ENCODE peak calls at places on chromosome 12, in seven cellular contexts. One of them, this sample, is unnamed. For H3K4me1 and H3K36me3, the result is how much of the 10 kb centered on the place peaks cover.

GRCh38 chr12:4050340-4050739 is 177.1 kb upstream of the PARP11 start:
- DNase-seq in fibroblast of lung: no peak
- DNase-seq in upper lobe of right lung: no peak
- DNase-seq in esophagus squamous epithelium: no peak
- DNase-seq in uterus: no peak
- DNase-seq in CD8-positive, alpha-beta memory T cell: no peak
- DNase-seq in heart right ventricle: no peak
- DNase-seq in this sample: no peak

GRCh38 chr12:93041416-93041815 is 112.3 kb upstream of the EEA1 start:
- DNase-seq in fibroblast of lung: no peak
- DNase-seq in upper lobe of right lung: no peak
- DNase-seq in esophagus squamous epithelium: no peak
- DNase-seq in uterus: no peak
- DNase-seq in CD8-positive, alpha-beta memory T cell: no peak
- DNase-seq in heart right ventricle: no peak
- DNase-seq in this sample: no peak

GRCh38 chr12:82407481-82407880 is 49.2 kb downstream of the METTL25 start:
- DNase-seq in fibroblast of lung: no peak
- DNase-seq in upper lobe of right lung: no peak
- DNase-seq in esophagus squamous epithelium: no peak
- DNase-seq in uterus: no peak
- DNase-seq in CD8-positive, alpha-beta memory T cell: no peak
- DNase-seq in heart right ventricle: no peak
- DNase-seq in this sample: no peak

GRCh38 chr12:76455582-76456345 is 103.8 kb downstream of the OSBPL8 start:
- DNase-seq in fibroblast of lung: peak
- DNase-seq in upper lobe of right lung: no peak
- DNase-seq in esophagus squamous epithelium: no peak
- DNase-seq in uterus: no peak
- DNase-seq in CD8-positive, alpha-beta memory T cell: no peak
- DNase-seq in heart right ventricle: no peak
- DNase-seq in this sample: no peak

GRCh38 chr12:46303039-46303666 is 34.3 kb upstream of the SLC38A1 start:
- DNase-seq in fibroblast of lung: peak
- DNase-seq in upper lobe of right lung: no peak
- DNase-seq in esophagus squamous epithelium: no peak
- DNase-seq in uterus: no peak
- DNase-seq in CD8-positive, alpha-beta memory T cell: peak
- DNase-seq in heart right ventricle: no peak
- DNase-seq in this sample: no peak

GRCh38 chr12:1083888-1084262 is 92.9 kb downstream of the ERC1 start:
- DNase-seq in fibroblast of lung: peak
- DNase-seq in upper lobe of right lung: no peak
- DNase-seq in esophagus squamous epithelium: no peak
- DNase-seq in uterus: no peak
- DNase-seq in CD8-positive, alpha-beta memory T cell: no peak
- DNase-seq in heart right ventricle: no peak
- DNase-seq in this sample: no peak

GRCh38 chr12:89829434-89829975 is 120.9 kb upstream of the ATP2B1 start:
- DNase-seq in fibroblast of lung: no peak
- DNase-seq in upper lobe of right lung: no peak
- DNase-seq in esophagus squamous epithelium: no peak
- DNase-seq in uterus: no peak
- DNase-seq in CD8-positive, alpha-beta memory T cell: no peak
- DNase-seq in heart right ventricle: no peak
- DNase-seq in this sample: no peak

GRCh38 chr12:101619868-101620761 is 25.3 kb downstream of the MYBPC1 start:
- DNase-seq in fibroblast of lung: no peak
- DNase-seq in upper lobe of right lung: no peak
- DNase-seq in esophagus squamous epithelium: no peak
- DNase-seq in uterus: no peak
- DNase-seq in CD8-positive, alpha-beta memory T cell: no peak
- DNase-seq in heart right ventricle: no peak
- DNase-seq in this sample: no peak

GRCh38 chr12:80175307-80175930 is 76.1 kb downstream of the OTOGL start:
- DNase-seq in fibroblast of lung: no peak
- DNase-seq in upper lobe of right lung: no peak
- DNase-seq in esophagus squamous epithelium: no peak
- DNase-seq in uterus: no peak
- DNase-seq in CD8-positive, alpha-beta memory T cell: no peak
- DNase-seq in heart right ventricle: no peak
- DNase-seq in this sample: no peak

GRCh38 chr12:39831587-39832315 is 212.1 kb upstream of the ABCD2 start:
- DNase-seq in fibroblast of lung: no peak
- DNase-seq in upper lobe of right lung: no peak
- DNase-seq in esophagus squamous epithelium: no peak
- DNase-seq in uterus: no peak
- DNase-seq in CD8-positive, alpha-beta memory T cell: no peak
- DNase-seq in heart right ventricle: no peak
- DNase-seq in this sample: no peak

GRCh38 chr12:2678416-2678815 is 116.4 kb upstream of the FKBP4 start:
- DNase-seq in fibroblast of lung: no peak
- DNase-seq in upper lobe of right lung: no peak
- DNase-seq in esophagus squamous epithelium: no peak
- DNase-seq in uterus: peak
- DNase-seq in CD8-positive, alpha-beta memory T cell: no peak
- DNase-seq in heart right ventricle: no peak
- DNase-seq in this sample: no peak

GRCh38 chr12:109309441-109310246 is 560 bp upstream of the FOXN4 start:
- DNase-seq in fibroblast of lung: no peak
- DNase-seq in upper lobe of right lung: no peak
- DNase-seq in esophagus squamous epithelium: no peak
- DNase-seq in uterus: no peak
- DNase-seq in CD8-positive, alpha-beta memory T cell: no peak
- DNase-seq in heart right ventricle: no peak
- DNase-seq in this sample: no peak

GRCh38 chr12:53268637-53269562 is 801 bp downstream of the ESPL1 start:
- DNase-seq in fibroblast of lung: peak
- DNase-seq in upper lobe of right lung: no peak
- DNase-seq in esophagus squamous epithelium: no peak
- DNase-seq in uterus: no peak
- DNase-seq in CD8-positive, alpha-beta memory T cell: no peak
- DNase-seq in heart right ventricle: no peak
- DNase-seq in this sample: no peak

GRCh38 chr12:122356192-122356635 is 66.3 kb downstream of the CLIP1 start:
- DNase-seq in fibroblast of lung: peak
- DNase-seq in upper lobe of right lung: no peak
- DNase-seq in esophagus squamous epithelium: no peak
- DNase-seq in uterus: no peak
- DNase-seq in CD8-positive, alpha-beta memory T cell: peak
- DNase-seq in heart right ventricle: no peak
- DNase-seq in this sample: no peak

GRCh38 chr12:76569685-76570604 is 10.4 kb upstream of the OSBPL8 start:
- DNase-seq in fibroblast of lung: no peak
- DNase-seq in upper lobe of right lung: no peak
- DNase-seq in esophagus squamous epithelium: no peak
- DNase-seq in uterus: no peak
- DNase-seq in CD8-positive, alpha-beta memory T cell: no peak
- DNase-seq in heart right ventricle: no peak
- DNase-seq in this sample: no peak

GRCh38 chr12:49891476-49891875 is 12.2 kb downstream of the FAIM2 start:
- DNase-seq in fibroblast of lung: no peak
- DNase-seq in upper lobe of right lung: no peak
- DNase-seq in esophagus squamous epithelium: no peak
- DNase-seq in uterus: no peak
- DNase-seq in CD8-positive, alpha-beta memory T cell: no peak
- DNase-seq in heart right ventricle: no peak
- DNase-seq in this sample: no peak

GRCh38 chr12:108394196-108394595 is 55.1 kb upstream of the CMKLR1 start:
- DNase-seq in fibroblast of lung: peak
- DNase-seq in upper lobe of right lung: no peak
- DNase-seq in esophagus squamous epithelium: no peak
- DNase-seq in uterus: peak
- DNase-seq in CD8-positive, alpha-beta memory T cell: no peak
- DNase-seq in heart right ventricle: peak
- DNase-seq in this sample: peak

GRCh38 chr12:6778212-6778570 is 5.9 kb downstream of the LAG3 start:
- DNase-seq in fibroblast of lung: peak
- DNase-seq in upper lobe of right lung: no peak
- DNase-seq in esophagus squamous epithelium: no peak
- DNase-seq in uterus: peak
- DNase-seq in CD8-positive, alpha-beta memory T cell: no peak
- DNase-seq in heart right ventricle: no peak
- DNase-seq in this sample: peak

GRCh38 chr12:104460973-104461693 is 4.4 kb downstream of the CHST11 start:
- DNase-seq in fibroblast of lung: no peak
- DNase-seq in upper lobe of right lung: no peak
- DNase-seq in esophagus squamous epithelium: no peak
- DNase-seq in uterus: no peak
- DNase-seq in CD8-positive, alpha-beta memory T cell: peak
- DNase-seq in heart right ventricle: no peak
- DNase-seq in this sample: no peak
- H3K4me1 ChIP-seq in fibroblast of lung: under half
- H3K4me1 ChIP-seq in upper lobe of right lung: half or more
- H3K4me1 ChIP-seq in esophagus squamous epithelium: under half
- H3K4me1 ChIP-seq in uterus: under half
- H3K4me1 ChIP-seq in CD8-positive, alpha-beta memory T cell: half or more
- H3K4me1 ChIP-seq in heart right ventricle: under half
- H3K4me1 ChIP-seq in this sample: under half

GRCh38 chr12:56160160-56160763 is 2.1 kb downstream of the MYL6 start:
- DNase-seq in fibroblast of lung: no peak
- DNase-seq in upper lobe of right lung: no peak
- DNase-seq in esophagus squamous epithelium: no peak
- DNase-seq in uterus: no peak
- DNase-seq in CD8-positive, alpha-beta memory T cell: peak
- DNase-seq in heart right ventricle: no peak
- DNase-seq in this sample: peak
- H3K36me3 ChIP-seq in fibroblast of lung: under half
- H3K36me3 ChIP-seq in upper lobe of right lung: half or more
- H3K36me3 ChIP-seq in esophagus squamous epithelium: half or more
- H3K36me3 ChIP-seq in uterus: under half
- H3K36me3 ChIP-seq in CD8-positive, alpha-beta memory T cell: under half
- H3K36me3 ChIP-seq in heart right ventricle: under half
- H3K36me3 ChIP-seq in this sample: half or more

GRCh38 chr12:65279387-65280112 is 1.1 kb downstream of the MSRB3 start:
- DNase-seq in fibroblast of lung: peak
- DNase-seq in upper lobe of right lung: no peak
- DNase-seq in esophagus squamous epithelium: no peak
- DNase-seq in uterus: no peak
- DNase-seq in CD8-positive, alpha-beta memory T cell: no peak
- DNase-seq in heart right ventricle: no peak
- DNase-seq in this sample: no peak

GRCh38 chr12:65276923-65277322 is 1.6 kb upstream of the MSRB3 start:
- DNase-seq in fibroblast of lung: no peak
- DNase-seq in upper lobe of right lung: no peak
- DNase-seq in esophagus squamous epithelium: no peak
- DNase-seq in uterus: no peak
- DNase-seq in CD8-positive, alpha-beta memory T cell: no peak
- DNase-seq in heart right ventricle: no peak
- DNase-seq in this sample: no peak

GRCh38 chr12:65280306-65280705 is 1.8 kb downstream of the MSRB3 start:
- DNase-seq in fibroblast of lung: peak
- DNase-seq in upper lobe of right lung: no peak
- DNase-seq in esophagus squamous epithelium: no peak
- DNase-seq in uterus: no peak
- DNase-seq in CD8-positive, alpha-beta memory T cell: no peak
- DNase-seq in heart right ventricle: no peak
- DNase-seq in this sample: no peak

GRCh38 chr12:65277994-65278575 is 398 bp upstream of the MSRB3 start:
- DNase-seq in fibroblast of lung: no peak
- DNase-seq in upper lobe of right lung: no peak
- DNase-seq in esophagus squamous epithelium: no peak
- DNase-seq in uterus: no peak
- DNase-seq in CD8-positive, alpha-beta memory T cell: no peak
- DNase-seq in heart right ventricle: no peak
- DNase-seq in this sample: no peak

GRCh38 chr12:65278576-65279386 is at the start of gene MSRB3:
- DNase-seq in fibroblast of lung: peak
- DNase-seq in upper lobe of right lung: peak
- DNase-seq in esophagus squamous epithelium: no peak
- DNase-seq in uterus: peak
- DNase-seq in CD8-positive, alpha-beta memory T cell: no peak
- DNase-seq in heart right ventricle: peak
- DNase-seq in this sample: peak
- H3K4me1 ChIP-seq in fibroblast of lung: under half
- H3K4me1 ChIP-seq in upper lobe of right lung: under half
- H3K4me1 ChIP-seq in esophagus squamous epithelium: under half
- H3K4me1 ChIP-seq in uterus: under half
- H3K4me1 ChIP-seq in CD8-positive, alpha-beta memory T cell: under half
- H3K4me1 ChIP-seq in heart right ventricle: under half
- H3K4me1 ChIP-seq in this sample: under half

GRCh38 chr12:131907379-131908081 is 13.1 kb downstream of the ULK1 start:
- DNase-seq in fibroblast of lung: no peak
- DNase-seq in upper lobe of right lung: no peak
- DNase-seq in esophagus squamous epithelium: no peak
- DNase-seq in uterus: no peak
- DNase-seq in CD8-positive, alpha-beta memory T cell: no peak
- DNase-seq in heart right ventricle: no peak
- DNase-seq in this sample: no peak
- H3K36me3 ChIP-seq in fibroblast of lung: under half
- H3K36me3 ChIP-seq in upper lobe of right lung: under half
- H3K36me3 ChIP-seq in esophagus squamous epithelium: under half
- H3K36me3 ChIP-seq in uterus: under half
- H3K36me3 ChIP-seq in CD8-positive, alpha-beta memory T cell: under half
- H3K36me3 ChIP-seq in heart right ventricle: under half
- H3K36me3 ChIP-seq in this sample: half or more

DNA sequence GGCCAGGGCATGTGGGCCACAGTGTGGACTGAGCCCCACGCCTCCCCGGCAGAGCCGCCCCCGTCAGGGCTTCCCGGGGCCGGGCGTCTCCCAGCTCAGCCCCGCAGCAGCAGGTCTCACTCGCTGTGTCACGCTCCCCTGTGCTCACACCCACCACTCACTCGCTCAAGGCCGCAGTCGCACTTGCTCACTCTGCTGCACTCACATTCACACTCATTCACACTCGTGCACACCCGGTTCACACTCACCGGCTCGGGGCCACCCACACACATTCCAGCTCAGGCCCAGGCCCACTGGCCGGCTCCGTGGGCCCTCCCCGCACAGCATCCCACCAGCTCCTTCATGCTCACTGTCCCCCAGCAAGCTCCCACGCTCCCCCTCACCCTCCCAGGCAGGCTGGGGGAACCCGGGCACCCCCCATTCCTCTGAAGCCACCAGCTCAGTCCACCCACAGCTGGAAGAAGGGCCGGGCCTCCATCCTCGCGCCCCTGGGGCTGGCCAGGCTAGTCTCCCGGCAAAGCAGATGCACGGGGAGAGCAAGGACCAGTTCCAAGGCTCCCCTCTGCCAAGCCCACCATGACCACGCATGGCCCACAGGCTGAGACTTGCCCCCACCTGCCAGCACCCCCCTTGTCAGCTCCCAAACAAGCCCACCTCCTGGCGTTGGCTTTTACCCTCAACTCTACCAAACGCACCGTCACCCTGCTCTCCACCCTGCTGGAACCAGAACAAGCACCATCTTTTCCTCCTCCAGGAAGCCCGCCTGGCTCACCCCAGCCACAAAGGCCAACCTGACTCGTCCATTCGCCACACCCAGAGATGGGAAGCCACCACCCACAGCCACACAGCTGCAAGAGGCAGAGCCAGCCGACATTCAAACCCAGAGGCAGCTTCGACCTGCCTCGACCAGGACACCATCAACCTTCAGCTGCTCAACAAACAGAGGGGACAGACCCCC is 28.0 kb downstream of the NCOR2 start:
- DNase-seq in fibroblast of lung: no peak
- DNase-seq in upper lobe of right lung: no peak
- DNase-seq in esophagus squamous epithelium: no peak
- DNase-seq in uterus: no peak
- DNase-seq in CD8-positive, alpha-beta memory T cell: no peak
- DNase-seq in heart right ventricle: no peak
- DNase-seq in this sample: peak
- H3K4me1 ChIP-seq in fibroblast of lung: under half
- H3K4me1 ChIP-seq in upper lobe of right lung: half or more
- H3K4me1 ChIP-seq in esophagus squamous epithelium: half or more
- H3K4me1 ChIP-seq in uterus: under half
- H3K4me1 ChIP-seq in CD8-positive, alpha-beta memory T cell: under half
- H3K4me1 ChIP-seq in heart right ventricle: half or more
- H3K4me1 ChIP-seq in this sample: half or more

GRCh38 chr12:111277570-111277969 is 91.3 kb downstream of the PHETA1 start:
- DNase-seq in fibroblast of lung: no peak
- DNase-seq in upper lobe of right lung: no peak
- DNase-seq in esophagus squamous epithelium: no peak
- DNase-seq in uterus: no peak
- DNase-seq in CD8-positive, alpha-beta memory T cell: no peak
- DNase-seq in heart right ventricle: no peak
- DNase-seq in this sample: no peak
- H3K36me3 ChIP-seq in fibroblast of lung: under half
- H3K36me3 ChIP-seq in upper lobe of right lung: under half
- H3K36me3 ChIP-seq in esophagus squamous epithelium: under half
- H3K36me3 ChIP-seq in uterus: under half
- H3K36me3 ChIP-seq in CD8-positive, alpha-beta memory T cell: under half
- H3K36me3 ChIP-seq in heart right ventricle: under half
- H3K36me3 ChIP-seq in this sample: under half